ENCODE peak calls at places on chromosome 20, in eight cellular contexts. N is AG04450; E is tibial artery; K is cardiac muscle cell; P is caudate nucleus; A is CD4-positive, alpha-beta memory T cell; V is PC-9; T is heart right ventricle. Y is an unnamed sample.
A peak's percentile ranks its signal among the peaks of the same experiment; 100 is the strongest.

GRCh38 chr20:60490184-60490583 is 532.0 kb downstream of the CDH26 start:
- DNase-seq in V (no peak), K (no peak), N (no peak), P (no peak), E (no peak), A (no peak), T (no peak), Y (no peak)

GRCh38 chr20:13671500-13672288 is 33.0 kb upstream of the TASP1 start:
- DNase-seq in E (peak; percentile 41), A (no peak), N (no peak), K (no peak), P (no peak), V (no peak), T (no peak), Y (no peak)

GRCh38 chr20:22160254-22160653 is 424.1 kb downstream of the FOXA2 start:
- DNase-seq in E (no peak), N (no peak), P (no peak), K (no peak), A (no peak), V (no peak), T (no peak), Y (no peak)

GRCh38 chr20:37702643-37703337 is 9.0 kb downstream of the CTNNBL1 start:
- DNase-seq in P (no peak), A (no peak), K (no peak), V (no peak), E (no peak), N (no peak), T (no peak), Y (no peak)

GRCh38 chr20:52682271-52682670 is 289.9 kb upstream of the TSHZ2 start:
- DNase-seq in N (no peak), A (no peak), V (no peak), E (no peak), K (no peak), T (no peak), P (no peak), Y (no peak)

GRCh38 chr20:51237790-51238189 is 214.9 kb upstream of the KCNG1 start:
- DNase-seq in N (no peak), P (no peak), E (peak; percentile 26), K (no peak), T (peak; percentile 25), A (no peak), V (no peak), Y (no peak)

GRCh38 chr20:1002682-1003561 is 811 bp upstream of the RSPO4 start:
- DNase-seq in E (no peak), K (peak; percentile 64), N (no peak), P (no peak), T (no peak), A (no peak), V (no peak), Y (no peak)

GRCh38 chr20:47205577-47206123 is 150.8 kb downstream of the ZMYND8 start:
- DNase-seq in K (peak; percentile 34), T (peak; percentile 76), P (no peak), N (peak; percentile 59), E (peak; percentile 52), A (no peak), V (peak; percentile 67), Y (peak; percentile 56)

GRCh38 chr20:3209023-3209945 is at the start of gene ITPA:
- DNase-seq in T (peak; percentile 45), K (peak; percentile 76), E (peak; percentile 32), V (peak; percentile 53), A (peak; percentile 54), P (peak; percentile 64), N (no peak), Y (peak; percentile 53)

GRCh38 chr20:33477386-33478234 is 12.3 kb upstream of the CBFA2T2 start:
- DNase-seq in N (no peak), V (peak; percentile 38), T (no peak), E (no peak), A (no peak), K (peak; percentile 20), P (no peak), Y (no peak)

GRCh38 chr20:45752747-45753146 is 30.6 kb downstream of the SPINT4 start:
- DNase-seq in E (no peak), K (no peak), T (no peak), V (no peak), A (no peak), P (no peak), N (no peak), Y (no peak)

GRCh38 chr20:63163596-63164560 is 52.1 kb downstream of the YTHDF1 start:
- DNase-seq in E (no peak), V (no peak), T (peak; percentile 2), A (peak; percentile 5), N (no peak), P (peak; percentile 96), K (no peak), Y (no peak)

GRCh38 chr20:25199473-25200265 is 4.2 kb downstream of the ENTPD6 start:
- DNase-seq in V (no peak), K (no peak), A (no peak), N (no peak), P (no peak), T (no peak), E (no peak), Y (no peak)

GRCh38 chr20:22700387-22700786 is 116.0 kb upstream of the FOXA2 start:
- DNase-seq in K (no peak), P (no peak), V (no peak), N (no peak), A (no peak), T (no peak), E (peak; percentile 45), Y (no peak)

GRCh38 chr20:32476684-32477593 is 108.2 kb downstream of the NOL4L start:
- DNase-seq in E (no peak), P (no peak), T (no peak), N (no peak), A (no peak), V (no peak), K (no peak), Y (no peak)

GRCh38 chr20:44180814-44181213 is 6.2 kb downstream of the JPH2 start:
- DNase-seq in P (no peak), K (peak; percentile 97), V (no peak), N (no peak), T (peak; percentile 53), E (peak; percentile 68), A (no peak), Y (no peak)

GRCh38 chr20:40802886-40803285 is 113.8 kb upstream of the MAFB start:
- DNase-seq in P (no peak), T (no peak), E (no peak), K (no peak), V (no peak), N (no peak), A (no peak), Y (no peak)

GRCh38 chr20:61543931-61544745 is 292.1 kb downstream of the CDH4 start:
- DNase-seq in T (no peak), V (no peak), E (no peak), A (no peak), K (no peak), P (no peak), N (no peak), Y (no peak)

GRCh38 chr20:36175475-36175995 is 21.0 kb downstream of the EPB41L1 start:
- DNase-seq in E (no peak), T (no peak), K (no peak), N (no peak), A (no peak), P (no peak), V (no peak), Y (no peak)

GRCh38 chr20:62069741-62070216 is 4.1 kb upstream of the TAF4 start:
- DNase-seq in T (no peak), P (no peak), N (no peak), E (no peak), V (no peak), A (no peak), K (no peak), Y (no peak)

GRCh38 chr20:19735446-19735845 is 22.6 kb upstream of the RIN2 start:
- DNase-seq in E (peak; percentile 89), A (no peak), N (no peak), P (peak; percentile 83), T (peak; percentile 65), V (peak; percentile 79), K (no peak), Y (no peak)

GRCh38 chr20:17965042-17965697 is 3.4 kb downstream of the SNX5 start:
- DNase-seq in P (no peak), E (no peak), V (no peak), N (no peak), K (no peak), T (no peak), A (no peak), Y (no peak)

GRCh38 chr20:10705801-10706459 is 32.1 kb upstream of the JAG1 start:
- DNase-seq in A (no peak), E (no peak), P (no peak), N (no peak), V (peak; percentile 87), K (no peak), T (no peak), Y (no peak)

DNA sequence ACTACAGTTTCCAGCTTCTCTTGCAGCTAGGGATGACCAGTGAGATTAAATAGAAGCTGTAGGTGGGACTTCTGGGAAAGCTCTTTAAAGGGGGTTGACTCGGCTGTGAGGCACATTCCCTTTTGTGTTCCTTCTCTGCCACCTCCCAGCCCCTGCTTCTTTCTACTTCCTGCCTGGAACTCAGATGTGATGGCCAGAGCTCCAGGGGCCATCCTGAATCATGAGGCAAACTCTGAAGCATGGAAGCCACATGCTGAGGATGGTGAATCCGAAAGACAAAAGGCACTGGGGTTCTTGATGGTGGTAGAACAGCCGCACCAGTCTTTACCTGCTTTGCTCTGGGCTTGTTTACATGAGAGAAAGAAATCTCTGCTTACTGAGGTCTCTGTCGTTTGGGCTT is 9.1 kb downstream of the CEBPB start:
- DNase-seq in K (no peak), E (no peak), N (no peak), T (no peak), V (no peak), A (no peak), P (no peak), Y (no peak)
- H3K27ac ChIP-seq in K (no peak overlapping the region), E (no peak overlapping the region), N (no peak overlapping the region), T (no peak overlapping the region), V (no peak overlapping the region), A (no peak overlapping the region), P (no peak overlapping the region), Y (no peak overlapping the region)

DNA sequence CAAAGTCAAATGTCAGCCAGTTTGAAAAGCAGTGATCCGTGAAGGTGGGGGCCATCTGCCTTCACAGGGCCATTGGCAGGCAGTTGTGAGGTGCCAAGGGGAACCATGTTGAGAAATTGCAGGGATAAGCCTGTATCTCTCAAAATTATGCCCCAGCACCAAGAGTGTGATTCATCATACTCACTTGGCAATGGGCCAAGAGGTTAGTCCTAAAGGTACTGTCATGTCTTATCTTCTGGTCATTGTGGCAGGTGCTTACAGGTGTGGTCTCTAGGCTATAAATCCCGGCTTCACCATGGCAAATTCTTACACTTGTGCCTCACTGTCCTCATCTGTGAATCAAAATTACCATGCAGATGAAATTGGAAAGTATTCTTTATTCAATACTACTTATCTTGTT is 150.7 kb upstream of the LAMP5 start:
- DNase-seq in V (no peak), P (no peak), A (no peak), K (no peak), E (no peak), T (no peak), N (no peak), Y (no peak)
- H3K27ac ChIP-seq in V (no peak overlapping the region), P (no peak overlapping the region), A (no peak overlapping the region), K (no peak overlapping the region), E (no peak overlapping the region), T (no peak overlapping the region), N (no peak overlapping the region), Y (no peak overlapping the region)

GRCh38 chr20:54020348-54020747 is 50.0 kb downstream of the BCAS1 start:
- DNase-seq in K (no peak), E (no peak), N (no peak), V (no peak), T (no peak), A (no peak), P (no peak), Y (no peak)
- H3K27ac ChIP-seq in K (no peak overlapping the region), E (no peak overlapping the region), N (no peak overlapping the region), V (no peak overlapping the region), T (no peak overlapping the region), A (no peak overlapping the region), P (no peak overlapping the region), Y (no peak overlapping the region)

GRCh38 chr20:4811661-4812181 is 90.0 kb downstream of the PRND start:
- DNase-seq in E (peak; percentile 76), P (peak; percentile 31), K (no peak), T (peak; percentile 67), N (no peak), A (peak; percentile 85), V (no peak), Y (peak; percentile 41)
- H3K27ac ChIP-seq in E (no peak overlapping the region), P (peak overlapping the region; percentile 52), K (no peak overlapping the region), T (no peak overlapping the region), N (no peak overlapping the region), A (peak overlapping the region; percentile 98), V (no peak overlapping the region), Y (peak overlapping the region; percentile 98)

Y was measured in naive thymus-derived CD4-positive, alpha-beta T cell.